ENCODE peak calls at places on chromosomes 11 and 22, in six cellular contexts. One of them, this sample, is unnamed.

GRCh38 chr22:26170112-26170492 is 840 bp downstream of the SEZ6L start:
- DNase-seq in PC-3: no peak
- DNase-seq in NCI-H69: peak; percentile 69
- DNase-seq in CD4-positive, alpha-beta T cell: no peak
- DNase-seq in right atrium auricular region: no peak
- DNase-seq in Peyer's patch: no peak
- DNase-seq in this sample: no peak

GRCh38 chr11:13963169-13963948 is 836 bp downstream of the SPON1 start:
- DNase-seq in PC-3: no peak
- DNase-seq in NCI-H69: peak; percentile 52
- DNase-seq in CD4-positive, alpha-beta T cell: peak; percentile 33
- DNase-seq in right atrium auricular region: no peak
- DNase-seq in Peyer's patch: peak; percentile 63
- DNase-seq in this sample: no peak

GRCh38 chr11:88484873-88485621 is 147.5 kb upstream of the CTSC start:
- DNase-seq in PC-3: peak; percentile 83
- DNase-seq in NCI-H69: peak; percentile 77
- DNase-seq in CD4-positive, alpha-beta T cell: peak; percentile 3
- DNase-seq in right atrium auricular region: no peak
- DNase-seq in Peyer's patch: peak; percentile 53
- DNase-seq in this sample: peak; percentile 61

GRCh38 chr11:65468874-65469333 is 29.9 kb upstream of the MALAT1 start:
- DNase-seq in PC-3: peak; percentile 96
- DNase-seq in NCI-H69: peak; percentile 93
- DNase-seq in CD4-positive, alpha-beta T cell: peak; percentile 41
- DNase-seq in right atrium auricular region: no peak
- DNase-seq in Peyer's patch: peak; percentile 94
- DNase-seq in this sample: no peak

GRCh38 chr11:110349109-110349996 is 52.9 kb upstream of the RDX start:
- DNase-seq in PC-3: no peak
- DNase-seq in NCI-H69: no peak
- DNase-seq in CD4-positive, alpha-beta T cell: no peak
- DNase-seq in right atrium auricular region: peak; percentile 49
- DNase-seq in Peyer's patch: no peak
- DNase-seq in this sample: peak; percentile 77

GRCh38 chr11:35227551-35228341 is 88.8 kb downstream of the CD44 start:
- DNase-seq in PC-3: peak; percentile 30
- DNase-seq in NCI-H69: peak; percentile 94
- DNase-seq in CD4-positive, alpha-beta T cell: no peak
- DNase-seq in right atrium auricular region: no peak
- DNase-seq in Peyer's patch: no peak
- DNase-seq in this sample: no peak

GRCh38 chr22:17007257-17007656 is 765 bp downstream of the GAB4 start:
- DNase-seq in PC-3: no peak
- DNase-seq in NCI-H69: no peak
- DNase-seq in CD4-positive, alpha-beta T cell: no peak
- DNase-seq in right atrium auricular region: no peak
- DNase-seq in Peyer's patch: no peak
- DNase-seq in this sample: no peak

GRCh38 chr11:71298016-71298550 is 45.7 kb upstream of the SHANK2 start:
- DNase-seq in PC-3: no peak
- DNase-seq in NCI-H69: no peak
- DNase-seq in CD4-positive, alpha-beta T cell: no peak
- DNase-seq in right atrium auricular region: peak; percentile 13
- DNase-seq in Peyer's patch: no peak
- DNase-seq in this sample: no peak

GRCh38 chr22:17842386-17842785 is 68.1 kb upstream of the BID start:
- DNase-seq in PC-3: no peak
- DNase-seq in NCI-H69: no peak
- DNase-seq in CD4-positive, alpha-beta T cell: peak; percentile 24
- DNase-seq in right atrium auricular region: no peak
- DNase-seq in Peyer's patch: peak; percentile 82
- DNase-seq in this sample: peak; percentile 33

GRCh38 chr11:121671276-121672168 is 218.8 kb upstream of the SORL1-AS1 start:
- DNase-seq in PC-3: no peak
- DNase-seq in NCI-H69: peak; percentile 97
- DNase-seq in CD4-positive, alpha-beta T cell: no peak
- DNase-seq in right atrium auricular region: no peak
- DNase-seq in Peyer's patch: no peak
- DNase-seq in this sample: no peak

GRCh38 chr22:44746836-44747519 is 5.4 kb upstream of the ARHGAP8 start:
- DNase-seq in PC-3: no peak
- DNase-seq in NCI-H69: no peak
- DNase-seq in CD4-positive, alpha-beta T cell: no peak
- DNase-seq in right atrium auricular region: no peak
- DNase-seq in Peyer's patch: peak; percentile 63
- DNase-seq in this sample: no peak

GRCh38 chr11:2777871-2778629 is 78.3 kb upstream of the KCNQ1OT1 start:
- DNase-seq in PC-3: no peak
- DNase-seq in NCI-H69: peak; percentile 69
- DNase-seq in CD4-positive, alpha-beta T cell: no peak
- DNase-seq in right atrium auricular region: peak; percentile 53
- DNase-seq in Peyer's patch: peak; percentile 46
- DNase-seq in this sample: no peak

GRCh38 chr22:37681001-37681424 is 5.1 kb upstream of the NOL12 start:
- DNase-seq in PC-3: peak; percentile 7
- DNase-seq in NCI-H69: no peak
- DNase-seq in CD4-positive, alpha-beta T cell: no peak
- DNase-seq in right atrium auricular region: no peak
- DNase-seq in Peyer's patch: no peak
- DNase-seq in this sample: peak; percentile 66

GRCh38 chr22:42596376-42596775 is 18.3 kb downstream of the POLDIP3 start:
- DNase-seq in PC-3: no peak
- DNase-seq in NCI-H69: no peak
- DNase-seq in CD4-positive, alpha-beta T cell: no peak
- DNase-seq in right atrium auricular region: no peak
- DNase-seq in Peyer's patch: no peak
- DNase-seq in this sample: no peak

GRCh38 chr11:36065436-36065835 is 121.6 kb downstream of the LDLRAD3 start:
- DNase-seq in PC-3: no peak
- DNase-seq in NCI-H69: no peak
- DNase-seq in CD4-positive, alpha-beta T cell: no peak
- DNase-seq in right atrium auricular region: no peak
- DNase-seq in Peyer's patch: no peak
- DNase-seq in this sample: no peak

GRCh38 chr11:121372028-121372427 is 79.5 kb downstream of the SC5D start:
- DNase-seq in PC-3: no peak
- DNase-seq in NCI-H69: peak; percentile 88
- DNase-seq in CD4-positive, alpha-beta T cell: no peak
- DNase-seq in right atrium auricular region: no peak
- DNase-seq in Peyer's patch: peak; percentile 52
- DNase-seq in this sample: no peak

GRCh38 chr22:36443198-36443770 is 38.2 kb downstream of the TXN2 start:
- DNase-seq in PC-3: no peak
- DNase-seq in NCI-H69: no peak
- DNase-seq in CD4-positive, alpha-beta T cell: no peak
- DNase-seq in right atrium auricular region: no peak
- DNase-seq in Peyer's patch: no peak
- DNase-seq in this sample: peak; percentile 66

GRCh38 chr11:78586452-78587046 is 11.9 kb upstream of the NARS2 start:
- DNase-seq in PC-3: peak; percentile 62
- DNase-seq in NCI-H69: no peak
- DNase-seq in CD4-positive, alpha-beta T cell: no peak
- DNase-seq in right atrium auricular region: no peak
- DNase-seq in Peyer's patch: no peak
- DNase-seq in this sample: peak; percentile 37

GRCh38 chr22:37781434-37782059 is 26.2 kb upstream of the GCAT start:
- DNase-seq in PC-3: peak; percentile 52
- DNase-seq in NCI-H69: no peak
- DNase-seq in CD4-positive, alpha-beta T cell: no peak
- DNase-seq in right atrium auricular region: no peak
- DNase-seq in Peyer's patch: no peak
- DNase-seq in this sample: peak; percentile 40

GRCh38 chr22:29201722-29202230 is 3.9 kb upstream of the EMID1 start:
- DNase-seq in PC-3: no peak
- DNase-seq in NCI-H69: peak; percentile 57
- DNase-seq in CD4-positive, alpha-beta T cell: no peak
- DNase-seq in right atrium auricular region: no peak
- DNase-seq in Peyer's patch: no peak
- DNase-seq in this sample: no peak

GRCh38 chr11:124195419-124195734 is 12.2 kb downstream of the OR10D3 start:
- DNase-seq in PC-3: no peak
- DNase-seq in NCI-H69: no peak
- DNase-seq in CD4-positive, alpha-beta T cell: no peak
- DNase-seq in right atrium auricular region: no peak
- DNase-seq in Peyer's patch: no peak
- DNase-seq in this sample: no peak

GRCh38 chr11:64744544-64745218 is 739 bp upstream of the RASGRP2 start:
- DNase-seq in PC-3: no peak
- DNase-seq in NCI-H69: no peak
- DNase-seq in CD4-positive, alpha-beta T cell: no peak
- DNase-seq in right atrium auricular region: no peak
- DNase-seq in Peyer's patch: no peak
- DNase-seq in this sample: no peak

GRCh38 chr11:75996523-75997272 is 181.7 kb downstream of the UVRAG start:
- DNase-seq in PC-3: no peak
- DNase-seq in NCI-H69: peak; percentile 26
- DNase-seq in CD4-positive, alpha-beta T cell: no peak
- DNase-seq in right atrium auricular region: no peak
- DNase-seq in Peyer's patch: no peak
- DNase-seq in this sample: peak; percentile 11

GRCh38 chr22:19709063-19709769 is 5.1 kb upstream of the SEPTIN5 start:
- DNase-seq in PC-3: no peak
- DNase-seq in NCI-H69: no peak
- DNase-seq in CD4-positive, alpha-beta T cell: no peak
- DNase-seq in right atrium auricular region: no peak
- DNase-seq in Peyer's patch: no peak
- DNase-seq in this sample: no peak

GRCh38 chr22:23257889-23258825 is 77.8 kb downstream of the BCR start:
- DNase-seq in PC-3: no peak
- DNase-seq in NCI-H69: peak; percentile 10
- DNase-seq in CD4-positive, alpha-beta T cell: no peak
- DNase-seq in right atrium auricular region: no peak
- DNase-seq in Peyer's patch: no peak
- DNase-seq in this sample: no peak

GRCh38 chr11:17183836-17184235 is 23.9 kb downstream of the PIK3C2A start:
- DNase-seq in PC-3: no peak
- DNase-seq in NCI-H69: no peak
- DNase-seq in CD4-positive, alpha-beta T cell: no peak
- DNase-seq in right atrium auricular region: no peak
- DNase-seq in Peyer's patch: no peak
- DNase-seq in this sample: no peak